ENCODE peak calls at places on chromosomes 2 and 18, in seven cellular contexts. F, J, T, V, Z, P and Y are unnamed samples.
A peak's percentile ranks its signal among the peaks of the same experiment; 100 is the strongest.

GRCh38 chr18:74914648-74915047 is 294.3 kb downstream of the PTGR3 start:
- DNase-seq in Z (no peak), V (no peak), P (no peak), F (no peak), T (no peak), J (no peak), Y (no peak)

GRCh38 chr2:54559593-54560145 is 103.5 kb downstream of the SPTBN1 start:
- DNase-seq in P (no peak), Z (peak; percentile 70), J (peak; percentile 37), T (peak; percentile 89), V (no peak), F (peak; percentile 47), Y (no peak)

GRCh38 chr2:96550787-96551604 is 14.4 kb downstream of the ARID5A start:
- DNase-seq in P (no peak), J (no peak), V (no peak), Z (no peak), F (no peak), T (no peak), Y (no peak)

GRCh38 chr2:18219676-18220075 is 340.8 kb downstream of the RDH14 start:
- DNase-seq in F (no peak), J (no peak), T (peak; percentile 10), P (no peak), Z (no peak), V (no peak), Y (no peak)

GRCh38 chr18:74709451-74709850 is 111.8 kb downstream of the ZNF407 start:
- DNase-seq in T (no peak), V (no peak), F (no peak), Z (no peak), P (no peak), J (no peak), Y (no peak)

GRCh38 chr2:106882658-106883057 is 3.3 kb downstream of the ST6GAL2 start:
- DNase-seq in V (no peak), F (no peak), T (no peak), P (no peak), Z (no peak), J (no peak), Y (no peak)

GRCh38 chr18:61334951-61335736 is 1.9 kb downstream of the CDH20 start:
- DNase-seq in Z (no peak), F (no peak), P (peak; percentile 53), T (no peak), V (no peak), J (no peak), Y (no peak)

GRCh38 chr2:130183500-130184373 is 1.7 kb downstream of the MZT2B start:
- DNase-seq in V (peak; percentile 12), J (peak; percentile 21), F (peak; percentile 44), T (no peak), Z (no peak), P (peak; percentile 52), Y (no peak)

GRCh38 chr2:127771756-127772155 is 39.2 kb downstream of the WDR33 start:
- DNase-seq in Z (no peak), J (no peak), V (no peak), F (no peak), P (no peak), T (peak; percentile 83), Y (no peak)

GRCh38 chr2:158967114-158967730 is 1.2 kb upstream of the TANC1 start:
- DNase-seq in T (no peak), J (no peak), V (peak; percentile 31), Z (no peak), P (no peak), F (no peak), Y (no peak)

GRCh38 chr2:26721267-26722032 is 28.9 kb downstream of the KCNK3 start:
- DNase-seq in F (no peak), T (no peak), V (peak; percentile 53), P (no peak), J (peak; percentile 87), Z (no peak), Y (no peak)

GRCh38 chr2:98148968-98149697 is 62.2 kb downstream of the VWA3B start:
- DNase-seq in V (no peak), J (peak; percentile 56), F (peak; percentile 37), P (no peak), T (peak; percentile 78), Z (no peak), Y (no peak)

GRCh38 chr2:20439193-20439475 is 7.7 kb upstream of the RHOB start:
- DNase-seq in T (peak; percentile 82), F (no peak), P (no peak), Z (no peak), V (no peak), J (peak; percentile 77), Y (no peak)

GRCh38 chr2:72028351-72028995 is 119.2 kb downstream of the CYP26B1 start:
- DNase-seq in Z (peak; percentile 9), V (no peak), T (no peak), F (no peak), J (no peak), P (no peak), Y (no peak)

GRCh38 chr2:7498927-7499489 is 581.8 kb downstream of the RNF144A start:
- DNase-seq in T (no peak), P (no peak), V (no peak), J (no peak), F (no peak), Z (no peak), Y (no peak)

GRCh38 chr2:38462121-38462634 is 85.1 kb upstream of the ATL2 start:
- DNase-seq in T (peak; percentile 100), Z (peak; percentile 59), F (peak; percentile 70), V (peak; percentile 72), P (no peak), J (no peak), Y (no peak)

GRCh38 chr2:164560181-164560792 is 61.0 kb downstream of the GRB14 start:
- DNase-seq in T (peak; percentile 28), P (no peak), V (peak; percentile 11), Z (no peak), J (no peak), F (peak; percentile 4), Y (no peak)

GRCh38 chr2:232522014-232522854 is 2.0 kb downstream of the PRSS56 start:
- DNase-seq in J (peak; percentile 61), T (peak; percentile 38), F (peak; percentile 38), V (peak; percentile 76), Z (no peak), P (peak; percentile 77), Y (no peak)

GRCh38 chr2:232524771-232525170 is 1.2 kb upstream of the CHRND start:
- DNase-seq in F (no peak), T (no peak), V (no peak), Z (no peak), P (no peak), J (no peak), Y (no peak)

GRCh38 chr2:232523682-232524597 is 2.0 kb upstream of the CHRND start:
- DNase-seq in F (peak; percentile 72), Z (no peak), P (peak; percentile 64), T (peak; percentile 48), V (no peak), J (no peak), Y (no peak)

GRCh38 chr2:232521524-232521923 is 1.3 kb downstream of the PRSS56 start:
- DNase-seq in V (no peak), T (no peak), Z (no peak), J (no peak), F (no peak), P (no peak), Y (no peak)

GRCh38 chr2:232522855-232523681 is 2.9 kb downstream of the PRSS56 start:
- DNase-seq in F (no peak), J (no peak), Z (no peak), V (no peak), P (no peak), T (no peak), Y (no peak)
- H3K4me3 ChIP-seq in F (no peak overlapping the region), J (no peak overlapping the region), Z (no peak overlapping the region), V (no peak overlapping the region), P (peak overlapping the region; percentile 54), T (no peak overlapping the region), Y (no peak overlapping the region)

GRCh38 chr2:228535396-228535795 is 353.9 kb upstream of the SPHKAP start:
- DNase-seq in V (no peak), F (no peak), J (no peak), Z (no peak), T (no peak), P (no peak), Y (no peak)
- TF ChIP-seq CTCF in V (no peak), F (no peak), J (no peak), Z (no peak), T (no peak), P (no peak), Y (no peak)

GRCh38 chr2:218996937-218997336 is 3.7 kb upstream of the CRYBA2 start:
- DNase-seq in F (no peak), T (no peak), V (no peak), J (peak; percentile 82), Z (no peak), P (no peak), Y (no peak)

GRCh38 chr2:218999021-218999880 is 6.0 kb upstream of the CRYBA2 start:
- DNase-seq in F (peak; percentile 14), V (no peak), T (no peak), J (peak; percentile 22), P (no peak), Z (no peak), Y (no peak)

GRCh38 chr2:218999881-219000568 is 6.8 kb upstream of the CRYBA2 start:
- DNase-seq in Z (no peak), J (peak; percentile 43), P (no peak), T (no peak), V (peak; percentile 42), F (no peak), Y (no peak)

GRCh38 chr2:218997730-218998129 is 4.5 kb upstream of the CRYBA2 start:
- DNase-seq in T (no peak), Z (no peak), F (peak; percentile 26), V (no peak), J (no peak), P (no peak), Y (no peak)

DNA sequence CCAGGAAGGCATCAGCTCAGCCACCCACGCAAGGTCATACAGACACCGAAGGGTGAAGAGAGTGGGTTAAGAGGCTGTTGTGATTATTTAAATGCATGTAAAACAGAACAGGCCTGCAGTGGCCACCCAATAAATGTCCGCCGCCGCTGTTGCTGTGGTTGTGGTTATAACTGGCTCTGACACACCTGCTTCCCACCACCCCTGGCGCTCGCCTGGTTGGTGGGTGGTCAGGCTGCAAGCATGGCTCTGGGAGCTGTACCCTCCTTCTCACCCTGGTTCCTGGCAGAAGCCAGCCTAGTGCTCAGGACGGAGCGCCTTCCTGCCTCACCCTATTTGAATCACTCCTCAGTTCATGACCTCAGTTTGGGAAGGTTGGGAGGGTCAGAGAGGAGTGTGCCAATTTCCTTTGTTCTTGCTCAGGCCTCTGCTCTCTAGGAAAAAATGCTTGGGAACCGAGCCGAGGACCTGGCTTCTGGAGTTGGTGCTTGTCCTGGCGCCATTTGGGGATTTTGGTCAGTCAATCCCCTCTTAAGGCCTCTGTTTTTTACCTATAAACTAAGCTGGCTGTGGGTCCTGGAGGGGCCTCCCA is 5.3 kb upstream of the CRYBA2 start:
- DNase-seq in V (no peak), T (no peak), P (no peak), Z (no peak), J (peak; percentile 35), F (no peak), Y (no peak)
- H3K4me3 ChIP-seq in V (no peak overlapping the region), T (no peak overlapping the region), P (no peak overlapping the region), Z (no peak overlapping the region), J (no peak overlapping the region), F (no peak overlapping the region), Y (no peak overlapping the region)

GRCh38 chr2:1415501-1415900 is 2.2 kb downstream of the TPO start:
- DNase-seq in V (no peak), T (no peak), Z (no peak), F (no peak), J (no peak), P (no peak), Y (no peak)

GRCh38 chr2:1407950-1408695 is 5.1 kb upstream of the TPO start:
- DNase-seq in F (no peak), V (no peak), P (no peak), T (no peak), Z (no peak), J (no peak), Y (no peak)

GRCh38 chr2:1413156-1413690 is at the start of gene TPO:
- DNase-seq in Z (no peak), V (no peak), P (no peak), F (no peak), T (no peak), J (no peak), Y (no peak)

GRCh38 chr2:1414121-1414520 is 858 bp downstream of the TPO start:
- DNase-seq in J (no peak), T (no peak), Z (no peak), F (no peak), V (no peak), P (no peak), Y (no peak)
- TF ChIP-seq CTCF in J (no peak), T (no peak), Z (no peak), F (no peak), V (no peak), P (no peak), Y (no peak)